ENCODE peak calls at places on chromosomes 16 and 17, in five cellular contexts. N is SJSA1, R is prostate gland, U is breast epithelium, S is esophagus squamous epithelium. F is an unnamed sample. For H3K4me1, the result is how much of the 10 kb centered on the place peaks cover.

GRCh38 chr17:38879878-38880727 is 10.2 kb downstream of the LASP1 start:
- DNase-seq in N (peak), R (no peak), U (no peak), S (no peak), F (peak)

GRCh38 chr17:42787266-42787665 is 6.9 kb downstream of the WNK4 start:
- DNase-seq in N (no peak), R (no peak), U (no peak), S (no peak), F (no peak)

GRCh38 chr16:51757921-51758479 is 606.9 kb upstream of the SALL1 start:
- DNase-seq in N (no peak), R (no peak), U (no peak), S (no peak), F (no peak)

GRCh38 chr16:89442990-89443726 is 47.2 kb downstream of the ANKRD11 start:
- DNase-seq in N (no peak), R (peak), U (no peak), S (no peak), F (peak)

GRCh38 chr16:1960665-1961630 is 1.6 kb downstream of the NDUFB10 start:
- DNase-seq in N (no peak), R (no peak), U (no peak), S (no peak), F (peak)

GRCh38 chr17:49298371-49298976 is 63.6 kb downstream of the ZNF652 start:
- DNase-seq in N (no peak), R (no peak), U (no peak), S (no peak), F (no peak)

GRCh38 chr16:15946257-15947044 is 3.0 kb upstream of the ABCC1 start:
- DNase-seq in N (peak), R (peak), U (no peak), S (no peak), F (peak)

GRCh38 chr16:59566446-59566845 is 832.3 kb upstream of the GOT2 start:
- DNase-seq in N (no peak), R (no peak), U (no peak), S (no peak), F (peak)

GRCh38 chr17:17976931-17977570 is 4.4 kb downstream of the DRC3 start:
- DNase-seq in N (no peak), R (no peak), U (no peak), S (no peak), F (no peak)

GRCh38 chr17:70863436-70864248 is 694.3 kb downstream of the KCNJ2 start:
- DNase-seq in N (no peak), R (no peak), U (no peak), S (no peak), F (no peak)

GRCh38 chr16:67685388-67686112 is 18.9 kb downstream of the C16orf86 start:
- DNase-seq in N (no peak), R (no peak), U (no peak), S (no peak), F (no peak)

GRCh38 chr17:49018116-49018612 is 21.0 kb downstream of the IGF2BP1 start:
- DNase-seq in N (no peak), R (no peak), U (no peak), S (no peak), F (no peak)

GRCh38 chr16:10741844-10742243 is 1.8 kb upstream of the NUBP1 start:
- DNase-seq in N (no peak), R (no peak), U (no peak), S (no peak), F (peak)

GRCh38 chr17:2693561-2694380 is 17.8 kb downstream of the CLUH start:
- DNase-seq in N (peak), R (no peak), U (peak), S (no peak), F (no peak)

GRCh38 chr17:8673621-8674020 is 43.1 kb upstream of the MYH10 start:
- DNase-seq in N (no peak), R (no peak), U (no peak), S (no peak), F (no peak)

GRCh38 chr17:6554871-6555330 is 1.5 kb downstream of the PITPNM3 start:
- DNase-seq in N (no peak), R (no peak), U (no peak), S (no peak), F (no peak)

GRCh38 chr17:74838275-74838674 is 21.4 kb downstream of the GRIN2C start:
- DNase-seq in N (no peak), R (no peak), U (no peak), S (no peak), F (no peak)

GRCh38 chr17:5500247-5500803 is 14.0 kb downstream of the MIS12 start:
- DNase-seq in N (no peak), R (no peak), U (no peak), S (no peak), F (no peak)

GRCh38 chr17:40322417-40323315 is 13.7 kb downstream of the RARA start:
- DNase-seq in N (peak), R (no peak), U (peak), S (peak), F (peak)

GRCh38 chr17:6067060-6067459 is 3.1 kb upstream of the WSCD1 start:
- DNase-seq in N (no peak), R (no peak), U (no peak), S (no peak), F (no peak)

GRCh38 chr16:57809843-57810196 is 7.5 kb upstream of the KIFC3 start:
- DNase-seq in N (no peak), R (no peak), U (no peak), S (no peak), F (no peak)

GRCh38 chr17:77110006-77110374 is 30.8 kb upstream of the SEC14L1 start:
- DNase-seq in N (peak), R (peak), U (no peak), S (no peak), F (no peak)

GRCh38 chr17:17502741-17503565 is 6.8 kb upstream of the RASD1 start:
- DNase-seq in N (no peak), R (no peak), U (no peak), S (no peak), F (no peak)

GRCh38 chr17:28488154-28488883 is 14.9 kb downstream of the SLC13A2 start:
- DNase-seq in N (no peak), R (no peak), U (no peak), S (no peak), F (no peak)

GRCh38 chr17:12730931-12731521 is 58.3 kb upstream of the ARHGAP44 start:
- DNase-seq in N (peak), R (peak), U (peak), S (no peak), F (no peak)

GRCh38 chr17:59001158-59001814 is 105.4 kb downstream of the TRIM37 start:
- DNase-seq in N (peak), R (peak), U (no peak), S (peak), F (peak)

GRCh38 chr17:43745541-43745940 is 13.1 kb downstream of the SOST start:
- DNase-seq in N (no peak), R (no peak), U (no peak), S (no peak), F (peak)

DNA sequence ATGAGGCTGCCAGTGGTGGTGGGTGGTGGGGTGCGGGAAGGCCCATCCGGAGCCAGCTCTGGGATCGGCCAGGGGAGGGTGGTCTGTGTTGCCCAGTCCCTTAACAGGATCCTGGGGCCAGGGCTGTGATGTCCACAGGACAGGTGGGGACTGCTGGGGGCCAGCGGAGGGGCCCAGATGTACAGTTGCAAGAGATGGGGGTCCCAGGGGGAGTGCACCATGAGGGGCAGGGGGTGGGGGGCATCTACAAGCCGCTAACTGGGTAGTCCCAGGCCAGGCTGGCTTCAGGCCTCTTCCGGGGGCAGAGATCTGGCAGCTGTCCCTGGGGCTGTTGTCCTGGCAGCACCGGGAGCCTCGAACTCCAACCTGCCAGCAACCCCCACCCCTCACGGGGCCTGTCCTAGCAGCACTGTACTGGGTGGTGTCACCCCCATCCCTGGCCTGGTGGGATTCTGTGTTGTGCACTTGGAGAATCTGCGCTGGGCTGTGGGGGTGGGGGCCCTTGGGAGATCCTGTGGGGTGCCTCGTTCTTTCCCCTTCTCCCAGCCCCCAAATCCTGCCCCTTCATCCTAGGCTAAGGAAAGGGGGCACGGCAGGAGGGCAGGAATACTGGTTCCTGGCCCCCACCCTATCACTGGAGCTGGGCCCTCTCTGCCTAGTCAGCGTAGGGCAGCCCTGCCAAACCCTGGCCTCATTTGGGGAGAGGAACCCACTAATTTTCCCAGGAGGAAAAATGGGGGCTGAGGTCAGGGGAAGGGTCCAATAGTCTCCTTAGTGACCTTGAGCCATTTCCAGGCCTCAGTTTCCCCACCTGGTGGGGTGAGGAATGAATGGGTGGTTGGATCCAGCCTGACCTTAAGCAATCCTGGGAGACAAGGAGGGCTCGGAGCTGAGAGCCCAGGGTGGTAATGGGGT is 1.4 kb downstream of the MTSS2 start:
- DNase-seq in N (no peak), R (no peak), U (no peak), S (no peak), F (no peak)
- H3K4me1 ChIP-seq in N (under half), R (half or more), U (half or more), S (half or more), F (under half)

GRCh38 chr16:590875-591200 is 972 bp downstream of the RAB40C start:
- DNase-seq in N (no peak), R (no peak), U (no peak), S (no peak), F (no peak)
- H3K4me1 ChIP-seq in N (under half), R (under half), U (under half), S (half or more), F (under half)

GRCh38 chr17:82965371-82965770 is 114.0 kb upstream of the METRNL start:
- DNase-seq in N (no peak), R (no peak), U (peak), S (no peak), F (no peak)

GRCh38 chr17:82964851-82965341 is 114.5 kb upstream of the METRNL start:
- DNase-seq in N (no peak), R (no peak), U (peak), S (no peak), F (no peak)

GRCh38 chr17:82966415-82966814 is 113.0 kb upstream of the METRNL start:
- DNase-seq in N (no peak), R (no peak), U (peak), S (no peak), F (no peak)

GRCh38 chr17:82970067-82970466 is 109.3 kb upstream of the METRNL start:
- DNase-seq in N (no peak), R (no peak), U (no peak), S (no peak), F (no peak)

DNA sequence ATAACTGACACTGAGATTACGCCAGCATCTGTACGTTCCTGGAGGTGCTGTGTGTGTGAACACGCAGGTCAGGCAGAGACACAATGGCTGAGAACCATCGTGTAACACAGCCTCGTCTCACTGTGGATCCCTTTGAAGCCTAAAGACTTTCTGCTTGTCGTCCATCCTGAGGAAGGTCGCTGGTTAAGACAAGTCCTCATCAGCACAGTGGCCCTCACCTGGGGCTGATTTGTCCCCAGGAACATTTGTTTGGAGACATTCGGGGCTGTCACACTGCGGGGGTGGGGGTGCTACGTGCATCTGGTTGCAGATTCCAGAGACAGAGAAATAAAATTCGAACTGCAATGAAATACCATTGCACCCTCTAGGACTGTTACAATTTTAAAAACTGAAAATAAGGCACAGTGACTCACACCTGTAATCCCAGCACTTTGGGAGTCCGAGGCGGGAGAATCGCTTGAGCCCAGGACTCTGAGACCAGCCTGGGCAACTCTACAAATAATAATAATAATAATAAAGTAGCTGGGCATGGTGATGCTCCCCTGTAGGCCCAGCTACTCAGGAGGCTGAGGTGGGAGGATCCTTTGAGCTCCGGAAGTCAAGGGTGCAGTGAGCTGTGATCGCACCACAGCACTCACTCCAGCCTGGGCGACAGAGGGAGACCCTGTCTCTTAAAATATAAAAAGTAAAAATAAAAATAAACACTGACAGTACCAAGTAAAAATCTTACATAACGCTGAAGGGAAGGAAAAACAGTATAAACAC is 112.0 kb upstream of the METRNL start:
- DNase-seq in N (no peak), R (no peak), U (no peak), S (no peak), F (no peak)
- H3K4me1 ChIP-seq in N (under half), R (under half), U (under half), S (under half), F (under half)

GRCh38 chr17:78573955-78574354 is 3.2 kb downstream of the DNAH17 start:
- DNase-seq in N (no peak), R (no peak), U (no peak), S (no peak), F (no peak)
- H3K4me1 ChIP-seq in N (under half), R (under half), U (under half), S (under half), F (under half)

GRCh38 chr16:66523861-66524354 is 26.0 kb downstream of the TK2 start:
- DNase-seq in N (peak), R (no peak), U (no peak), S (no peak), F (peak)

GRCh38 chr16:66524601-66525164 is 25.2 kb downstream of the TK2 start:
- DNase-seq in N (peak), R (no peak), U (no peak), S (no peak), F (no peak)

GRCh38 chr16:66529475-66529874 is 20.4 kb downstream of the TK2 start:
- DNase-seq in N (peak), R (no peak), U (no peak), S (no peak), F (no peak)

GRCh38 chr16:66525396-66526180 is 24.3 kb downstream of the TK2 start:
- DNase-seq in N (no peak), R (no peak), U (no peak), S (no peak), F (no peak)

DNA sequence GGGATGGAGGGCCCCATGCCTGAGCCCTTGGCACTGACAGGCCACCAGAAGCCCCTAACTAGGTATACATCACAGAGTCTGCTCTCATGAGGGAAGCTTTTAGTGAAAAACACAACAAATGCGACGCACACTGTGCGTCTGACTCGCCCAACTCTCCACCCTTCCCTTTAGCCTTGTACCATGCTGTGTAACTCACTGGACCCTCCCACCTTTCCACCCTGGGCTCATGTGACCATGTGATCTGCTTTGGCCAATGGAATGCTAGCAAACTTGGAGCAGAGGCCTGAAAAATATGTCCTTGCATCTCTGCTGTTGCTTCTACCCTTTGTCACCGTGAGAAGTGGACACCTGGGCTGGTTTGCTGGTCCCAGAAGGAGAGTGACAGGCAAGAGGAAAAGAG is 21.6 kb downstream of the TK2 start:
- DNase-seq in N (no peak), R (no peak), U (no peak), S (no peak), F (no peak)
- H3K4me1 ChIP-seq in N (under half), R (under half), U (under half), S (under half), F (under half)

DNA sequence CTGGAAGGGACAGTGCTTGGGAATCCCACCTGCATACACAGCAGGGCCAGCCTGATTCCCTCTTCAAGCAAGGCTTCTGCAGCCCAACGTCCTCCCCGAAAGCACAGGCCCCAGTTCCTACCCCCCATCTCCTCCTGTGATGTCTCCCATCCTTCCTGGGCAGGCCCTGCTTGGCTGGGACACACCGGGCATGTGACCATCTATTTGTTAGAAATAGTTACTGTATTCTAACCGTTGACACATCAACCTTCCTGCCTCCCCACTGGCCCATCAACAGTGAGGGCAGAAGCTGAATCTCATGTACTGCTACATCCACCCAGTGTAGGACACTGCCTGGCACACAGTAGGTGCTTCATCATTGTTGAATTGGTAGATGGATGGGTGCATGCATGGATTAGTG is 10.7 kb downstream of the PRR29 start:
- DNase-seq in N (peak), R (no peak), U (no peak), S (no peak), F (no peak)
- H3K4me1 ChIP-seq in N (under half), R (under half), U (under half), S (under half), F (under half)

GRCh38 chr17:79026345-79027273 is 2.6 kb downstream of the C1QTNF1 start:
- DNase-seq in N (peak), R (no peak), U (peak), S (no peak), F (peak)
- H3K4me1 ChIP-seq in N (half or more), R (under half), U (under half), S (under half), F (half or more)

GRCh38 chr17:45332989-45333701 is 16.3 kb upstream of the MAP3K14 start:
- DNase-seq in N (no peak), R (no peak), U (peak), S (no peak), F (no peak)
- H3K4me1 ChIP-seq in N (under half), R (under half), U (under half), S (under half), F (under half)

GRCh38 chr17:47982645-47983440 is 11.9 kb downstream of the CDK5RAP3 start:
- DNase-seq in N (no peak), R (no peak), U (no peak), S (no peak), F (no peak)
- H3K4me1 ChIP-seq in N (under half), R (under half), U (under half), S (under half), F (under half)